ENCODE peak calls at places on chromosomes 11 and 22, in six cellular contexts. One of them, this sample, is unnamed. For H3K4me1, the result is how much of the 10 kb centered on the place peaks cover.

GRCh38 chr11:92770981-92771380 is 198.5 kb upstream of the MTNR1B start:
- DNase-seq in GM12878: no peak
- DNase-seq in HepG2: no peak
- DNase-seq in SK-N-SH: no peak
- DNase-seq in K562: no peak
- DNase-seq in H1: no peak
- DNase-seq in this sample: no peak

GRCh38 chr11:86115542-86116385 is 46.9 kb upstream of the PICALM start:
- DNase-seq in GM12878: no peak
- DNase-seq in HepG2: no peak
- DNase-seq in SK-N-SH: no peak
- DNase-seq in K562: no peak
- DNase-seq in H1: no peak
- DNase-seq in this sample: no peak

GRCh38 chr11:10594407-10594806 is 25.9 kb upstream of the LYVE1 start:
- DNase-seq in GM12878: no peak
- DNase-seq in HepG2: no peak
- DNase-seq in SK-N-SH: no peak
- DNase-seq in K562: no peak
- DNase-seq in H1: no peak
- DNase-seq in this sample: no peak

GRCh38 chr22:24982301-24983056 is 30.0 kb downstream of the KIAA1671 start:
- DNase-seq in GM12878: no peak
- DNase-seq in HepG2: no peak
- DNase-seq in SK-N-SH: no peak
- DNase-seq in K562: no peak
- DNase-seq in H1: no peak
- DNase-seq in this sample: no peak

GRCh38 chr22:19080853-19081252 is 41.4 kb downstream of the DGCR2 start:
- DNase-seq in GM12878: no peak
- DNase-seq in HepG2: no peak
- DNase-seq in SK-N-SH: no peak
- DNase-seq in K562: no peak
- DNase-seq in H1: no peak
- DNase-seq in this sample: no peak

GRCh38 chr11:103749158-103749557 is 287.3 kb upstream of the DDI1 start:
- DNase-seq in GM12878: no peak
- DNase-seq in HepG2: no peak
- DNase-seq in SK-N-SH: no peak
- DNase-seq in K562: no peak
- DNase-seq in H1: no peak
- DNase-seq in this sample: no peak

GRCh38 chr11:8019671-8020597 is 32.8 kb downstream of the EIF3F start:
- DNase-seq in GM12878: no peak
- DNase-seq in HepG2: no peak
- DNase-seq in SK-N-SH: peak
- DNase-seq in K562: no peak
- DNase-seq in H1: no peak
- DNase-seq in this sample: no peak

GRCh38 chr11:64924910-64925284 is 408 bp downstream of the PPP2R5B start:
- DNase-seq in GM12878: no peak
- DNase-seq in HepG2: no peak
- DNase-seq in SK-N-SH: peak
- DNase-seq in K562: peak
- DNase-seq in H1: no peak
- DNase-seq in this sample: no peak

GRCh38 chr11:20873054-20873453 is 203.7 kb downstream of the NELL1 start:
- DNase-seq in GM12878: no peak
- DNase-seq in HepG2: peak
- DNase-seq in SK-N-SH: peak
- DNase-seq in K562: peak
- DNase-seq in H1: peak
- DNase-seq in this sample: no peak

DNA sequence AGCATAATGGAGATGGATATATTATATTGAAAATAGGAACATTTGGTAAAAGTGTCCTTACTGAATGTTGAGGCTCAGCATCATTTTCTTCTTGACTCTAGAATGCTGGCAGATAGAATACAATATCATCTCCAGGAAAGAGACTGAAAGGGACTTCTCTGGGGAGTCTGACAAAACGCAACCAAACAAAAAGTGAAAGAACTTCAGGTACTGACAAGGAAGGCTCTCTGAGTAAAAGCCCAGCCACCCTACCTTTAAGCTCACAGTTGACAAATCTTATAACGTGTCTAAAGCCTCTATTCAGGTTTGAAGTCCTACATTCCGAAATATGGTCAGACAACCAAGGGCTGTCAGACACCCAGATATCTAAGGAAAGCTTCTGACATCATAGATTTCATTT is 590.8 kb downstream of the SOX6 start:
- DNase-seq in GM12878: no peak
- DNase-seq in HepG2: no peak
- DNase-seq in SK-N-SH: no peak
- DNase-seq in K562: no peak
- DNase-seq in H1: no peak
- DNase-seq in this sample: no peak
- H2AFZ ChIP-seq in GM12878: no peak
- H2AFZ ChIP-seq in HepG2: no peak
- H2AFZ ChIP-seq in SK-N-SH: no peak
- H2AFZ ChIP-seq in K562: no peak
- H2AFZ ChIP-seq in H1: no peak
- H2AFZ ChIP-seq in this sample: no peak

DNA sequence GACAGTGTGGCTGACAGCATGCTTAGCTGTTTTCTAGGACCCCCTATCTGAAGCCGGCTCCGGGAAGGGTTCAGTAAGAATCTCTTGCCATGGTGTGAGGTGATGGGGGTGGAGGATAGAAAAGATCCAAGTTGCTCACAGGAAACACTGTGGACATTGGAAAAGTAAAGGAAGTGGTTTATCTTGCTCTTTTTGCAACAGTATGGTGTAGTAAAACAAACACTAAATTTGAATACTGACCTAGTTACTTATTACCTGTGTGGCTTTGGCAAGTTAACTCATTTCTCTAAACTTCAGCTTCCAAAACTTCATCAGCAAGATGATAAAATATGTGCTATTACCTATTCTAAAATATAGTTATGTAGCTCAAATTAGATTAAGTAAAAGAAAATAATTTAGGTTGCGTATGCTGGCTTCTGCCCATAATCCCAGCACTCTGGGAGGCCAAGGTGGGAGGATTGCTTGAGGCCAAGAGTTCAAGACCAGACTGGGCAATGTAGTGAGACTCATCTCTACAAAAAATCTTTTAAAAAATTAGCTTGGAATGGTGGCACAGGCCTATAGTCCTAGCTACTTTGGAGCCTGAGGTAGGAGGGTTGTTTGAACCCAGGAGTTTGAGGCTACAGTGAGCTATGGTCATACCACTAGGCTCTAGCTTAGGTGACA is 51.6 kb upstream of the APOA1 start:
- DNase-seq in GM12878: peak
- DNase-seq in HepG2: peak
- DNase-seq in SK-N-SH: no peak
- DNase-seq in K562: no peak
- DNase-seq in H1: no peak
- DNase-seq in this sample: no peak
- TF ChIP-seq SIN3A in GM12878: no peak
- TF ChIP-seq SIN3A in HepG2: no peak
- TF ChIP-seq SIN3A in SK-N-SH: no peak
- TF ChIP-seq SIN3A in K562: no peak
- TF ChIP-seq SIN3A in H1: no peak
- TF ChIP-seq SIN3A in this sample: no peak

GRCh38 chr22:35399114-35399677 is 744 bp upstream of the MCM5 start:
- DNase-seq in GM12878: no peak
- DNase-seq in HepG2: no peak
- DNase-seq in SK-N-SH: peak
- DNase-seq in K562: no peak
- DNase-seq in H1: no peak
- DNase-seq in this sample: no peak
- H3K4me1 ChIP-seq in GM12878: under half
- H3K4me1 ChIP-seq in HepG2: half or more
- H3K4me1 ChIP-seq in SK-N-SH: under half
- H3K4me1 ChIP-seq in K562: under half
- H3K4me1 ChIP-seq in H1: under half
- H3K4me1 ChIP-seq in this sample: under half

GRCh38 chr11:83827520-83827919 is 541.4 kb upstream of the CCDC90B start:
- DNase-seq in GM12878: no peak
- DNase-seq in HepG2: no peak
- DNase-seq in SK-N-SH: no peak
- DNase-seq in K562: no peak
- DNase-seq in H1: no peak
- DNase-seq in this sample: no peak
- H2AFZ ChIP-seq in GM12878: no peak
- H2AFZ ChIP-seq in HepG2: no peak
- H2AFZ ChIP-seq in SK-N-SH: peak
- H2AFZ ChIP-seq in K562: no peak
- H2AFZ ChIP-seq in H1: no peak
- H2AFZ ChIP-seq in this sample: no peak

This sample was measured in HCT116.